ENCODE peak calls at places on chromosome 13, in eight cellular contexts. O, Z, J, W, R, L, T and U are unnamed samples.

GRCh38 chr13:32790731-32791130 is 204.5 kb downstream of the PDS5B start:
- DNase-seq in J (no peak), L (no peak), O (peak; percentile 6), T (no peak), R (no peak), W (no peak), Z (no peak), U (no peak)

GRCh38 chr13:49641810-49642291 is 13.5 kb downstream of the ARL11 start:
- DNase-seq in O (peak; percentile 35), T (peak; percentile 83), L (no peak), J (peak; percentile 63), W (peak; percentile 77), R (peak; percentile 85), Z (no peak), U (peak; percentile 61)

GRCh38 chr13:47816835-47817234 is 184.2 kb downstream of the SUCLA2 start:
- DNase-seq in Z (no peak), W (no peak), L (no peak), T (no peak), O (no peak), J (no peak), R (no peak), U (no peak)

GRCh38 chr13:26563713-26564112 is 6.2 kb downstream of the WASF3 start:
- DNase-seq in O (no peak), J (no peak), L (no peak), T (no peak), W (no peak), R (no peak), Z (no peak), U (no peak)

GRCh38 chr13:49436890-49437289 is 7.0 kb downstream of the CAB39L start:
- DNase-seq in O (peak; percentile 20), T (no peak), R (peak; percentile 43), J (no peak), Z (no peak), W (no peak), L (no peak), U (peak; percentile 7)

GRCh38 chr13:67100723-67101122 is 129.4 kb downstream of the PCDH9 start:
- DNase-seq in O (peak; percentile 6), T (no peak), Z (no peak), J (no peak), L (no peak), R (peak; percentile 79), W (no peak), U (no peak)

GRCh38 chr13:99496322-99497142 is 4.7 kb upstream of the TM9SF2 start:
- DNase-seq in W (peak; percentile 71), L (peak; percentile 44), R (peak; percentile 28), T (no peak), J (no peak), Z (peak; percentile 85), O (no peak), U (no peak)

GRCh38 chr13:100707818-100708740 is 33.5 kb upstream of the TMTC4 start:
- DNase-seq in Z (no peak), W (no peak), L (no peak), J (no peak), R (peak; percentile 96), T (no peak), O (no peak), U (peak; percentile 75)

GRCh38 chr13:107864543-107865460 is 350.5 kb downstream of the LIG4 start:
- DNase-seq in Z (peak; percentile 53), O (peak; percentile 84), W (no peak), T (no peak), L (no peak), R (peak; percentile 71), J (no peak), U (peak; percentile 32)

GRCh38 chr13:46339035-46339666 is 47.9 kb downstream of the RUBCNL start:
- DNase-seq in R (peak; percentile 91), J (no peak), L (no peak), Z (no peak), W (no peak), T (no peak), O (no peak), U (peak; percentile 65)

GRCh38 chr13:95643471-95643813 is 1.1 kb downstream of the DZIP1 start:
- DNase-seq in W (no peak), O (peak; percentile 16), J (no peak), L (no peak), T (no peak), Z (no peak), R (peak; percentile 56), U (no peak)

GRCh38 chr13:38024431-38024830 is 154.9 kb upstream of the TRPC4 start:
- DNase-seq in J (no peak), W (no peak), R (peak; percentile 51), Z (no peak), L (no peak), T (no peak), O (no peak), U (no peak)

GRCh38 chr13:40060318-40061007 is 405.0 kb downstream of the COG6 start:
- DNase-seq in Z (no peak), R (peak; percentile 94), J (peak; percentile 98), L (no peak), W (no peak), O (no peak), T (peak; percentile 59), U (peak; percentile 93)

GRCh38 chr13:31765441-31765840 is 26.1 kb downstream of the RXFP2 start:
- DNase-seq in O (no peak), L (no peak), T (no peak), J (no peak), W (no peak), R (peak; percentile 93), Z (no peak), U (no peak)

GRCh38 chr13:89627991-89628390 is 1719.5 kb upstream of the MIR17HG start:
- DNase-seq in W (no peak), Z (no peak), R (peak; percentile 60), L (no peak), J (peak; percentile 91), O (no peak), T (no peak), U (peak; percentile 74)

GRCh38 chr13:35712907-35713685 is 236.6 kb upstream of the MAB21L1 start:
- DNase-seq in Z (no peak), L (no peak), T (no peak), O (peak; percentile 48), J (no peak), R (peak; percentile 54), W (no peak), U (peak; percentile 19)

GRCh38 chr13:44022196-44022595 is 142.5 kb downstream of the LACC1 start:
- DNase-seq in L (no peak), R (peak; percentile 67), W (no peak), Z (no peak), O (no peak), J (no peak), T (no peak), U (no peak)

GRCh38 chr13:106381083-106381482 is 154.4 kb downstream of the EFNB2 start:
- DNase-seq in J (no peak), O (peak; percentile 75), T (no peak), W (no peak), Z (no peak), L (no peak), R (peak; percentile 77), U (no peak)

GRCh38 chr13:46286972-46287371 is 75.2 kb downstream of the LRRC63 start:
- DNase-seq in R (no peak), O (no peak), J (no peak), W (no peak), L (no peak), T (no peak), Z (no peak), U (no peak)

GRCh38 chr13:78024996-78025395 is 106.4 kb upstream of the EDNRB start:
- DNase-seq in Z (no peak), R (no peak), J (no peak), T (no peak), W (no peak), O (no peak), L (no peak), U (peak; percentile 2)

GRCh38 chr13:110109140-110109783 is 197.7 kb downstream of the COL4A1 start:
- DNase-seq in J (no peak), W (no peak), O (no peak), L (no peak), Z (no peak), T (no peak), R (no peak), U (no peak)

GRCh38 chr13:41766439-41766838 is 194.5 kb downstream of the VWA8 start:
- DNase-seq in R (no peak), O (no peak), W (no peak), L (no peak), J (no peak), Z (no peak), T (no peak), U (no peak)
- H3K27ac ChIP-seq in R (no peak overlapping the region), O (peak overlapping the region; percentile 51), W (no peak overlapping the region), L (no peak overlapping the region), J (no peak overlapping the region), Z (no peak overlapping the region), T (no peak overlapping the region), U (no peak overlapping the region)

DNA sequence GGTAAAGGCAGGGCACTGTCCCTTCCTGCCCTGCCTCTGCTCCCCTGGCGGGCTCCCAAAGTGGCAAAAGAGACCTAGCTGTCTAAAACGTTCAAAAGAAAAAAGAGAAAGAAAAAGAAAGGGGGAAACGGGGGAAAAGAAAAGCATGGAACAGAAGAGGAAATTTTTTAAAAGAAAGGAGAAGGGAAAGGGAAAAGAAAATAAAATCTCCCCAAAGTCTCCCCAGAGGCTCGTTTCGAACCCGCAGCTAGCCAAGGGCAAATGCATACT is 37.0 kb upstream of the FLT1 start:
- DNase-seq in O (no peak), J (no peak), L (no peak), Z (no peak), T (no peak), W (no peak), R (no peak), U (no peak)
- H3K27ac ChIP-seq in O (no peak overlapping the region), J (no peak overlapping the region), L (no peak overlapping the region), Z (no peak overlapping the region), T (no peak overlapping the region), W (peak overlapping the region; percentile 47), R (no peak overlapping the region), U (no peak overlapping the region)

GRCh38 chr13:24064258-24064860 is 96.2 kb upstream of the SPATA13 start:
- DNase-seq in W (no peak), O (no peak), L (no peak), Z (no peak), J (no peak), R (no peak), T (no peak), U (no peak)
- H3K27ac ChIP-seq in W (peak overlapping the region; percentile 81), O (no peak overlapping the region), L (no peak overlapping the region), Z (no peak overlapping the region), J (no peak overlapping the region), R (no peak overlapping the region), T (no peak overlapping the region), U (no peak overlapping the region)

GRCh38 chr13:74133657-74134201 is 475 bp downstream of the KLF12 start:
- DNase-seq in T (peak; percentile 80), W (peak; percentile 74), Z (peak; percentile 81), L (peak; percentile 84), R (peak; percentile 97), J (no peak), O (peak; percentile 90), U (peak; percentile 51)

GRCh38 chr13:74134226-74134776 is at the start of gene KLF12:
- DNase-seq in T (peak; percentile 88), Z (peak; percentile 96), J (no peak), O (peak; percentile 95), R (peak; percentile 96), L (peak; percentile 90), W (peak; percentile 88), U (peak; percentile 81)

GRCh38 chr13:74135306-74136088 is 1.3 kb upstream of the KLF12 start:
- DNase-seq in J (no peak), L (peak; percentile 35), T (peak; percentile 86), Z (peak; percentile 74), R (peak; percentile 77), W (peak; percentile 53), O (peak; percentile 90), U (no peak)

GRCh38 chr13:74134777-74135305 is 637 bp upstream of the KLF12 start:
- DNase-seq in O (peak; percentile 79), J (no peak), Z (peak; percentile 74), W (peak; percentile 53), L (peak; percentile 36), T (peak; percentile 88), R (no peak), U (no peak)

GRCh38 chr13:74136089-74136658 is 2.0 kb upstream of the KLF12 start:
- DNase-seq in L (peak; percentile 12), R (peak; percentile 68), W (no peak), J (no peak), O (peak; percentile 58), Z (no peak), T (peak; percentile 76), U (no peak)
- H3K27ac ChIP-seq in L (peak overlapping the region; percentile 98), R (peak overlapping the region; percentile 96), W (peak overlapping the region; percentile 94), J (peak overlapping the region; percentile 92), O (peak overlapping the region; percentile 98), Z (peak overlapping the region; percentile 77), T (peak overlapping the region; percentile 94), U (peak overlapping the region; percentile 83)